ENCODE peak calls at places on chromosomes 1 and 21, in six cellular contexts. K is heart left ventricle; L is thoracic aorta; G is right lobe of liver; I is CD4-positive, alpha-beta memory T cell; N is mammary epithelial cell. S is an unnamed sample.

GRCh38 chr1:24720152-24720551 is 25.1 kb upstream of the CLIC4 start:
- DNase-seq in N (peak; percentile 48), L (peak; percentile 71), I (no peak), K (peak; percentile 94), G (peak; percentile 79), S (no peak)

GRCh38 chr21:37702241-37702640 is 214.0 kb downstream of the KCNJ6 start:
- DNase-seq in G (no peak), L (no peak), I (no peak), K (no peak), N (no peak), S (no peak)

GRCh38 chr1:245874942-245875580 is 632.0 kb downstream of the SMYD3 start:
- DNase-seq in N (peak; percentile 58), L (peak; percentile 4), I (no peak), G (peak; percentile 88), K (peak; percentile 80), S (no peak)

GRCh38 chr1:197976368-197976767 is 59.2 kb downstream of the LHX9 start:
- DNase-seq in G (no peak), I (no peak), L (no peak), K (no peak), N (peak; percentile 63), S (no peak)

GRCh38 chr1:154729598-154729997 is 121.6 kb upstream of the ADAR start:
- DNase-seq in K (no peak), G (no peak), I (no peak), N (no peak), L (no peak), S (no peak)

GRCh38 chr1:14597343-14598006 is 1.0 kb upstream of the KAZN start:
- DNase-seq in I (no peak), G (no peak), K (no peak), N (no peak), L (no peak), S (no peak)

GRCh38 chr21:35232545-35233176 is 183.6 kb upstream of the RUNX1 start:
- DNase-seq in K (no peak), L (no peak), I (no peak), G (no peak), N (peak; percentile 75), S (no peak)

GRCh38 chr1:212013672-212014071 is 21.7 kb downstream of the INTS7 start:
- DNase-seq in K (no peak), L (no peak), I (no peak), N (no peak), G (no peak), S (no peak)

GRCh38 chr1:105317976-105318375 is 1568.3 kb downstream of the AMY1C start:
- DNase-seq in G (no peak), N (no peak), L (no peak), K (no peak), I (no peak), S (no peak)

GRCh38 chr1:115239148-115239820 is 98.8 kb downstream of the NGF start:
- DNase-seq in K (no peak), L (no peak), I (no peak), G (no peak), N (no peak), S (no peak)

GRCh38 chr1:110208916-110209650 is 1.0 kb upstream of the KCNC4 start:
- DNase-seq in L (no peak), N (no peak), I (no peak), K (no peak), G (no peak), S (no peak)
- H3K4me3 ChIP-seq in L (peak overlapping the region; percentile 89), N (no peak overlapping the region), I (peak overlapping the region; percentile 27), K (peak overlapping the region; percentile 80), G (no peak overlapping the region), S (no peak overlapping the region)

GRCh38 chr1:1407957-1408318 is 845 bp upstream of the MRPL20 start:
- DNase-seq in I (no peak), G (no peak), L (no peak), N (no peak), K (peak; percentile 42), S (no peak)
- H3K27ac ChIP-seq in I (peak overlapping the region; percentile 93), G (no peak overlapping the region), L (no peak overlapping the region), N (peak overlapping the region; percentile 57), K (no peak overlapping the region), S (peak overlapping the region; percentile 84)

DNA sequence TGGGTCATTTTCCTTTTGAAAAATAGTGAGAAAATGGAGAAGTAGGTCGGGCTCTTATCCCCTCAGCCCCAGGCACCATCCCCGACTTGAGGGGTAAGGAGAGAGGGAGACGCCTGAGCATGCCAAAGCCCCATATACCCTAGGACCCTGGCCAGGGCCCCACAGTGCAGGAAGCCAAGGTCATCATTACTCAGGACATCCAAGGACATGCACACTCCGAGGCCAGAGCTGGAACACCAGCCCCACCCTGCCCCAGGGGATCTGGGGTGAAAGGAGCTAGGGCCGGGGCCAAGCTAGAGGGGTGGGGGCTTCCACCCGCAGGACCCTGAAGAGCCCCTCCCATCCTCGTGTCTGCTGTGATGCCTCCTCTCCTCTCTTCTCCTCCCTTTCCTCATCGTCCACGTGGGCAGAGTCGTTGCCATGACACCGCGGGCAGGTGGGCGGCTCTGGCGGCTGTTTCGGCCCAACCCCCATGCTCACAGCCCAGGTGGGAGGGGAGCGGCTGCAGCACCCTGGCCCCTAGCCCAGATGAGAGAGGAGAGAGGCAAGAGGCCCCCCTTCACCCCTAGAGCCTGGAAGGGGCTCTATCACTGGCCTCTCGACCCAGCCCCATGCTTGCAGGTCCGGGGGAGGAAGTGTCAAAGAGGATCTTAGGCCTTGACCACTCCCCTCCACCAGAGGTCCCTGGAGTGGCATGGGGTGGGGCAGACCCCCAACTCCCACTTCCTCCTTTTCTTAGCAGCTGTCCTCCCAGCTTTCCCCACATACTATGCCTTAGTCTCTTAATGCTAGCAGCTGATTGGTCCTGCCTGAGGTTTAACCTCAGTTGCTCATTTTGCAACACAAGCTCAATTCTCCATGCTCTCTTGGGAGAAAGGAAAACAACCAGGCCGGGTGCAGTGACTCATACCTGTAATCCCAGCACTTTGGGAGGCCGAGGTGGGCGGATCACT is 10.6 kb downstream of the DLGAP3 start:
- DNase-seq in L (no peak), N (no peak), G (no peak), K (no peak), I (no peak), S (no peak)
- H3K4me1 ChIP-seq in L (no peaks in the 10 kb centered on the region), N (no peaks in the 10 kb centered on the region), G (no peaks in the 10 kb centered on the region), K (no peaks in the 10 kb centered on the region), I (peaks cover 7% of the 10 kb centered on the region), S (no peaks in the 10 kb centered on the region)

GRCh38 chr1:206693592-206693991 is 8.9 kb downstream of the MAPKAPK2 start:
- DNase-seq in N (no peak), L (peak; percentile 69), I (no peak), K (no peak), G (peak; percentile 64), S (no peak)
- H3K4me3 ChIP-seq in N (no peak overlapping the region), L (peak overlapping the region; percentile 59), I (no peak overlapping the region), K (peak overlapping the region; percentile 7), G (no peak overlapping the region), S (no peak overlapping the region)

DNA sequence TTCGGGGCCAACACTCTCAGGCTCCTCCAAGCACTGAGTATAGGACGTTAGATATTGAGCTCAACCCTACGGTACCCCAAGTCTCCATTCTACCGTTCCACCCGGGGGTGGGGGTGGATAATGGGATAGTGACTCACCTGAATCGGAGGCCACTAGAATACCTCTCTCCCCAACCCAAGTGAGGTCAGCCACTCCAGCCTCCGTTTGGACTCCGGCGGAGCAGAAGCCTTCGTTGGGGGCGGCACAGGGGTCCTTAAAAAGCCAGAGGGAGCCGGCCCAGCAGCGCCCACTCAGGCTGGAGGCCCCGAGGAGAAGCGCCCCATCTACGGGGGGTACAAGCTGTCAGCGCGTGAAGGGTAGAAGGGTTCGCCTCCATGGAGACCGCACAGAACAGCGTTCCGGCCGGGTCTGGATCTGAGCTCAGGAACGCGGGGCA is 556 bp downstream of the WDR77 start:
- DNase-seq in K (no peak), L (no peak), I (peak; percentile 11), G (no peak), N (peak; percentile 48), S (peak; percentile 5)
- H3K27ac ChIP-seq in K (peak overlapping the region; percentile 55), L (peak overlapping the region; percentile 58), I (peak overlapping the region; percentile 91), G (peak overlapping the region; percentile 50), N (peak overlapping the region; percentile 75), S (peak overlapping the region; percentile 82)

DNA sequence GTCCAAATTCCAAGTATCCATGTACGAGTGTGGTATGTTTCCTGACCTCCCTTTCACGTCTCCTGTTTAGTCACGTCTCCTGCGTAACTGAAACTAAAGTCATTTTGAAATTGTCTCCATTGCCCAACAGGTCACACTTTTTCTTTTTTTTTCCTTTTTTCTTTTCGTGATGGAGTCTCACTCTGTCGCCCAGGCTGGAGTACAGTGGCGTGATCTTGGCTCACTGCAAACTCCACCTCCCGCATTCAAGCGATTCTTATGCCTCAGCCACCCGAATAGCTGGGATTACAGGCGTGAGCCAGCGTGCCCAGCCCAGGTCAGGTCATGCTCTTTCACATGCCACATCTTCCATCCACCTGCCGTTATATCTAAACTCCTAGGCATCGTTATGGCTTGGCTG is 38.2 kb downstream of the L1TD1 start:
- DNase-seq in N (peak; percentile 76), K (no peak), L (no peak), I (no peak), G (no peak), S (no peak)
- H3K4me1 ChIP-seq in N (peaks cover 72% of the 10 kb centered on the region), K (no peaks in the 10 kb centered on the region), L (no peaks in the 10 kb centered on the region), I (no peaks in the 10 kb centered on the region), G (no peaks in the 10 kb centered on the region), S (no peaks in the 10 kb centered on the region)

S was measured in effector memory CD4-positive, alpha-beta T cell.